ENCODE peak calls at places on chromosomes 11 and 22, in five cellular contexts. B is HCT116, Q is BE2C, R is H4, D is AG04450. K is an unnamed sample.

GRCh38 chr11:35734669-35735068 is 72.1 kb downstream of the TRIM44 start:
- DNase-seq in B (no peak), R (no peak), Q (no peak), D (no peak), K (no peak)

GRCh38 chr22:45290410-45290936 is 5.7 kb downstream of the UPK3A start:
- DNase-seq in Q (peak), R (peak), B (peak), D (peak), K (peak)

GRCh38 chr11:125390949-125391348 is 105.1 kb downstream of the FEZ1 start:
- DNase-seq in Q (no peak), D (peak), R (no peak), B (no peak), K (no peak)

GRCh38 chr11:10302294-10302743 is 2.6 kb upstream of the ADM start:
- DNase-seq in B (no peak), D (no peak), R (no peak), Q (no peak), K (no peak)

GRCh38 chr11:30990625-30991348 is 378.8 kb downstream of the DCDC1 start:
- DNase-seq in B (no peak), R (no peak), D (no peak), Q (no peak), K (no peak)

GRCh38 chr22:36757608-36758220 is 18.2 kb downstream of the IFT27 start:
- DNase-seq in Q (peak), R (peak), D (peak), B (peak), K (peak)

GRCh38 chr22:21761086-21761485 is 25.5 kb upstream of the YPEL1 start:
- DNase-seq in Q (no peak), B (no peak), D (peak), R (peak), K (no peak)

GRCh38 chr22:42074846-42075245 is 798 bp downstream of the PHETA2 start:
- DNase-seq in D (no peak), Q (no peak), R (no peak), B (no peak), K (no peak)

GRCh38 chr11:126284829-126285228 is 1.9 kb downstream of the TIRAP start:
- DNase-seq in B (no peak), Q (peak), R (peak), D (peak), K (peak)

GRCh38 chr11:1797391-1798125 is 33.8 kb upstream of the CTSD start:
- DNase-seq in Q (no peak), D (no peak), B (no peak), R (no peak), K (no peak)

GRCh38 chr11:19814421-19814820 is 101.8 kb downstream of the NAV2 start:
- DNase-seq in D (no peak), R (no peak), Q (no peak), B (no peak), K (no peak)

GRCh38 chr11:27353593-27354358 is 9.2 kb downstream of the CCDC34 start:
- DNase-seq in R (no peak), B (no peak), Q (no peak), D (peak), K (no peak)

GRCh38 chr11:24861440-24861839 is 364.6 kb downstream of the LUZP2 start:
- DNase-seq in Q (no peak), B (no peak), R (no peak), D (no peak), K (no peak)

GRCh38 chr11:64134963-64135362 is 30.9 kb downstream of the MACROD1 start:
- DNase-seq in R (no peak), Q (no peak), B (no peak), D (no peak), K (no peak)

GRCh38 chr11:8344346-8344745 is 80.7 kb upstream of the LMO1 start:
- DNase-seq in B (no peak), Q (no peak), D (no peak), R (no peak), K (no peak)

GRCh38 chr11:11163256-11163655 is 189.8 kb downstream of the CSNK2A3 start:
- DNase-seq in R (peak), B (peak), Q (peak), D (no peak), K (no peak)

GRCh38 chr11:32838505-32839274 is 9.0 kb downstream of the PRRG4 start:
- DNase-seq in D (no peak), B (no peak), Q (no peak), R (no peak), K (no peak)

GRCh38 chr22:19679476-19680099 is 34.7 kb upstream of the SEPTIN5 start:
- DNase-seq in D (no peak), R (no peak), Q (peak), B (no peak), K (no peak)

GRCh38 chr11:123753110-123753509 is 1.2 kb downstream of the OR6X1 start:
- DNase-seq in D (no peak), B (no peak), R (no peak), Q (no peak), K (no peak)

GRCh38 chr11:47445840-47446239 is 3.1 kb downstream of the RAPSN start:
- DNase-seq in B (no peak), R (no peak), Q (no peak), D (no peak), K (no peak)

GRCh38 chr11:101061606-101062005 is 68.0 kb downstream of the PGR start:
- DNase-seq in Q (no peak), R (no peak), B (no peak), D (no peak), K (no peak)

GRCh38 chr11:35166369-35167360 is 27.7 kb downstream of the CD44 start:
- DNase-seq in R (peak), Q (no peak), B (peak), D (no peak), K (peak)

GRCh38 chr11:78268516-78269410 is 80.0 kb downstream of the USP35 start:
- DNase-seq in Q (no peak), D (no peak), R (no peak), B (no peak), K (peak)

GRCh38 chr11:2258501-2259465 is 11.6 kb downstream of the ASCL2 start:
- DNase-seq in R (no peak), Q (no peak), D (no peak), B (no peak), K (no peak)

K was measured in COLO829.